ENCODE peak calls at places on chromosomes 13 and 19, in five cellular contexts. D is activated B cell treated with CpG ODN at 0.5 μM for 24 hours; N is mucosa of descending colon; E is activated CD4-positive, alpha-beta T cell treated with anti-CD3 and anti-CD28 coated beads for 48 hours; A is SK-MEL-5. Q is an unnamed sample.

GRCh38 chr19:47891622-47891922 is 5.5 kb upstream of the SULT2A1 start:
- DNase-seq in D (no peak), N (no peak), A (no peak), E (no peak), Q (no peak)

GRCh38 chr19:36060430-36060829 is 5.7 kb downstream of the WDR62 start:
- DNase-seq in N (no peak), A (peak), E (peak), D (no peak), Q (peak)

GRCh38 chr13:99015606-99016520 is 38.0 kb upstream of the DOCK9 start:
- DNase-seq in D (no peak), E (no peak), A (no peak), N (no peak), Q (no peak)

GRCh38 chr13:38542601-38543000 is 144.3 kb upstream of the FREM2 start:
- DNase-seq in E (no peak), A (no peak), D (no peak), N (no peak), Q (no peak)

GRCh38 chr13:94516456-94516855 is 37.0 kb upstream of the DCT start:
- DNase-seq in D (no peak), E (no peak), A (peak), N (no peak), Q (no peak)

GRCh38 chr13:49053899-49054298 is 78.2 kb downstream of the FNDC3A start:
- DNase-seq in D (no peak), N (no peak), A (no peak), E (no peak), Q (no peak)

GRCh38 chr19:44747739-44748425 is 626 bp upstream of the BCL3 start:
- DNase-seq in N (peak), D (peak), A (peak), E (peak), Q (no peak)

GRCh38 chr19:35739275-35740107 is 2.8 kb downstream of the IGFLR1 start:
- DNase-seq in A (no peak), E (no peak), D (no peak), N (no peak), Q (no peak)

GRCh38 chr19:47729468-47729798 is 15.9 kb upstream of the NOP53 start:
- DNase-seq in D (no peak), A (no peak), E (peak), N (peak), Q (peak)

GRCh38 chr19:53909471-53910169 is 542 bp downstream of the CACNG7 start:
- DNase-seq in A (no peak), D (no peak), E (no peak), N (peak), Q (no peak)

GRCh38 chr13:82115391-82115790 is 1766.9 kb downstream of the SLITRK1 start:
- DNase-seq in D (no peak), E (no peak), N (no peak), A (no peak), Q (no peak)

GRCh38 chr19:7590256-7590655 is 5.4 kb upstream of the CAMSAP3 start:
- DNase-seq in D (no peak), N (no peak), A (no peak), E (no peak), Q (no peak)

GRCh38 chr19:56692496-56692895 is 20.9 kb upstream of the ZNF835 start:
- DNase-seq in N (no peak), A (no peak), D (no peak), E (no peak), Q (no peak)

GRCh38 chr19:51296331-51297093 is 14.9 kb upstream of the IGLON5 start:
- DNase-seq in D (no peak), E (no peak), A (peak), N (no peak), Q (no peak)

GRCh38 chr19:56764296-56764695 is 76.2 kb downstream of the PEG3 start:
- DNase-seq in N (no peak), E (no peak), A (no peak), D (no peak), Q (no peak)

GRCh38 chr13:96671073-96671472 is 323.2 kb downstream of the OXGR1 start:
- DNase-seq in N (no peak), D (no peak), E (no peak), A (no peak), Q (no peak)

GRCh38 chr19:50328257-50329145 is 676 bp downstream of the KCNC3 start:
- DNase-seq in E (peak), N (peak), A (peak), D (peak), Q (no peak)

GRCh38 chr13:24145231-24145630 is 15.3 kb upstream of the SPATA13 start:
- DNase-seq in N (no peak), A (no peak), E (no peak), D (no peak), Q (no peak)

GRCh38 chr13:50511877-50512332 is 331.6 kb downstream of the DLEU7 start:
- DNase-seq in D (no peak), N (no peak), A (peak), E (no peak), Q (no peak)

GRCh38 chr13:104809483-104809882 is 1726.0 kb downstream of the EFNB2 start:
- DNase-seq in D (no peak), E (no peak), N (no peak), A (no peak), Q (no peak)

GRCh38 chr19:4717191-4717965 is 6.3 kb downstream of the DPP9 start:
- DNase-seq in D (no peak), N (no peak), A (no peak), E (no peak), Q (no peak)

GRCh38 chr19:54464044-54464623 is 556 bp upstream of the LENG9 start:
- DNase-seq in N (peak), D (peak), A (peak), E (peak), Q (peak)